ENCODE peak calls at places on chromosomes 5 and 9, in nine cellular contexts. Q is lower lobe of right lung; G is body of pancreas; L is stimulated activated CD8-positive, alpha-beta memory T cell treated with anti-CD3 and anti-CD28 coated beads, Interleukin-2, amount 100 ng/mL, for 48 hours; X is COR-L47; O is HTR-8/SVneo; S is naive thymus-derived CD8-positive, alpha-beta T cell; V is stimulated activated CD4-positive, alpha-beta T cell treated with anti-CD3 and anti-CD28 coated beads, Interleukin-1b, Interleukin-23, amount 100 ng/mL, for 24 hours; C is NCI-H774. A is an unnamed sample.

GRCh38 chr5:135576075-135576599 is 2.7 kb downstream of the CXCL14 start:
- DNase-seq in Q (no peak), G (no peak), L (no peak), X (no peak), O (no peak), S (no peak), V (no peak), C (no peak), A (no peak)

GRCh38 chr9:6735422-6735821 is 22.4 kb upstream of the KDM4C start:
- DNase-seq in Q (no peak), G (no peak), L (no peak), X (no peak), O (no peak), S (no peak), V (no peak), C (no peak), A (no peak)

GRCh38 chr5:16585028-16585667 is 31.6 kb downstream of the RETREG1 start:
- DNase-seq in Q (no peak), G (no peak), L (no peak), X (no peak), O (no peak), S (no peak), V (no peak), C (no peak), A (no peak)

GRCh38 chr9:133768371-133768858 is 30.3 kb upstream of the SARDH start:
- DNase-seq in Q (peak), G (no peak), L (no peak), X (no peak), O (no peak), S (no peak), V (no peak), C (no peak), A (no peak)

GRCh38 chr5:113378960-113379541 is 55.7 kb downstream of the TSSK1B start:
- DNase-seq in Q (no peak), G (peak), L (peak), X (peak), O (peak), S (peak), V (peak), C (peak), A (peak)

GRCh38 chr5:81752644-81752963 is 1.7 kb upstream of the SSBP2 start:
- DNase-seq in Q (no peak), G (no peak), L (no peak), X (no peak), O (no peak), S (no peak), V (no peak), C (no peak), A (no peak)

GRCh38 chr5:11378462-11378861 is 525.8 kb downstream of the CTNND2 start:
- DNase-seq in Q (no peak), G (no peak), L (no peak), X (no peak), O (no peak), S (no peak), V (no peak), C (no peak), A (no peak)

GRCh38 chr9:14365667-14366066 is 51.7 kb upstream of the NFIB start:
- DNase-seq in Q (no peak), G (no peak), L (no peak), X (no peak), O (no peak), S (no peak), V (no peak), C (no peak), A (peak)

GRCh38 chr9:37031902-37032301 is 2.2 kb downstream of the PAX5 start:
- DNase-seq in Q (no peak), G (no peak), L (no peak), X (no peak), O (no peak), S (no peak), V (no peak), C (no peak), A (no peak)

GRCh38 chr9:5529683-5530221 is 19.4 kb downstream of the PDCD1LG2 start:
- DNase-seq in Q (no peak), G (no peak), L (no peak), X (no peak), O (no peak), S (no peak), V (no peak), C (no peak), A (no peak)

GRCh38 chr9:137802521-137803243 is 74.9 kb upstream of the CACNA1B start:
- DNase-seq in Q (no peak), G (no peak), L (no peak), X (no peak), O (no peak), S (no peak), V (no peak), C (no peak), A (no peak)

GRCh38 chr5:32309766-32310165 is 3.0 kb downstream of the MTMR12 start:
- DNase-seq in Q (no peak), G (no peak), L (no peak), X (no peak), O (no peak), S (no peak), V (no peak), C (no peak), A (no peak)

GRCh38 chr5:5017827-5018559 is 122.1 kb upstream of the ADAMTS16 start:
- DNase-seq in Q (no peak), G (peak), L (no peak), X (no peak), O (peak), S (no peak), V (no peak), C (no peak), A (no peak)

GRCh38 chr9:114652776-114653555 is 4.6 kb downstream of the TEX53 start:
- DNase-seq in Q (no peak), G (no peak), L (no peak), X (no peak), O (no peak), S (no peak), V (no peak), C (no peak), A (no peak)

GRCh38 chr9:69385474-69386091 is 60.6 kb downstream of the ENTREP1 start:
- DNase-seq in Q (peak), G (peak), L (no peak), X (peak), O (no peak), S (no peak), V (no peak), C (peak), A (no peak)

GRCh38 chr5:93596676-93597441 is 13.8 kb downstream of the NR2F1 start:
- DNase-seq in Q (peak), G (no peak), L (no peak), X (peak), O (no peak), S (no peak), V (no peak), C (no peak), A (no peak)

GRCh38 chr9:111474385-111474784 is 9.8 kb downstream of the ECPAS start:
- DNase-seq in Q (no peak), G (no peak), L (no peak), X (no peak), O (no peak), S (no peak), V (no peak), C (no peak), A (no peak)

GRCh38 chr9:93261281-93261680 is 77.3 kb downstream of the WNK2 start:
- DNase-seq in Q (no peak), G (no peak), L (no peak), X (no peak), O (no peak), S (no peak), V (no peak), C (no peak), A (no peak)

GRCh38 chr5:69415584-69415958 is 655 bp downstream of the MARVELD2 start:
- DNase-seq in Q (no peak), G (peak), L (no peak), X (peak), O (no peak), S (no peak), V (no peak), C (peak), A (no peak)

GRCh38 chr9:91282292-91282691 is 79.4 kb downstream of the AUH start:
- DNase-seq in Q (no peak), G (no peak), L (no peak), X (no peak), O (no peak), S (no peak), V (no peak), C (no peak), A (no peak)

GRCh38 chr5:38069360-38069759 is 189.0 kb upstream of the EGFLAM start:
- DNase-seq in Q (no peak), G (peak), L (no peak), X (no peak), O (no peak), S (no peak), V (no peak), C (no peak), A (no peak)

GRCh38 chr9:101458955-101459631 is 23.5 kb upstream of the ALDOB start:
- DNase-seq in Q (no peak), G (peak), L (no peak), X (peak), O (peak), S (no peak), V (no peak), C (peak), A (peak)

GRCh38 chr5:148794275-148794674 is 32.1 kb upstream of the ADRB2 start:
- DNase-seq in Q (no peak), G (no peak), L (no peak), X (no peak), O (no peak), S (no peak), V (no peak), C (no peak), A (no peak)

A was measured in AG04450.